ENCODE peak calls at places on chromosomes 3 and 15, in eight cellular contexts. P, S, J, Q, Z, K, N and I are unnamed samples.

GRCh38 chr3:159266779-159267178 is 464.9 kb downstream of the MFSD1 start:
- DNase-seq in Z (no peak), P (no peak), K (peak), N (no peak), J (peak), Q (no peak), S (no peak), I (peak)

GRCh38 chr3:142014005-142014404 is 135.3 kb downstream of the TFDP2 start:
- DNase-seq in P (no peak), Q (no peak), J (no peak), Z (no peak), S (no peak), K (no peak), N (no peak), I (no peak)

GRCh38 chr15:89177633-89178306 is 43.6 kb downstream of the RLBP1 start:
- DNase-seq in J (peak), S (peak), K (peak), Q (peak), P (peak), Z (peak), N (peak), I (peak)

GRCh38 chr3:13159890-13160289 is 86.7 kb upstream of the IQSEC1 start:
- DNase-seq in N (no peak), Z (no peak), K (peak), J (no peak), P (peak), Q (peak), S (no peak), I (peak)

GRCh38 chr3:57659810-57660439 is 33.0 kb downstream of the DENND6A start:
- DNase-seq in S (no peak), J (no peak), N (no peak), K (peak), Q (no peak), Z (no peak), P (no peak), I (peak)

GRCh38 chr3:140467104-140467577 is 210.7 kb upstream of the TRIM42 start:
- DNase-seq in P (no peak), Z (no peak), K (peak), N (no peak), J (no peak), Q (no peak), S (peak), I (peak)

GRCh38 chr3:40660554-40660953 is 135.8 kb downstream of the ZNF621 start:
- DNase-seq in K (no peak), Q (no peak), Z (no peak), P (no peak), N (no peak), S (no peak), J (no peak), I (no peak)

GRCh38 chr3:182104811-182105316 is 393.1 kb downstream of the SOX2 start:
- DNase-seq in P (no peak), S (no peak), J (no peak), Q (no peak), Z (no peak), K (no peak), N (no peak), I (peak)

GRCh38 chr3:54877675-54878544 is 49.9 kb downstream of the LRTM1 start:
- DNase-seq in Z (no peak), Q (no peak), P (no peak), K (no peak), N (no peak), S (no peak), J (no peak), I (peak)

GRCh38 chr15:83489690-83490089 is 42.5 kb downstream of the SH3GL3 start:
- DNase-seq in N (no peak), J (no peak), P (no peak), S (no peak), K (no peak), Q (no peak), Z (no peak), I (no peak)

GRCh38 chr3:14806641-14807263 is 12.0 kb upstream of the FGD5 start:
- DNase-seq in Z (no peak), J (no peak), N (no peak), K (peak), P (no peak), Q (no peak), S (no peak), I (peak)

GRCh38 chr3:52090131-52090548 is 33.8 kb upstream of the DUSP7 start:
- DNase-seq in J (no peak), N (peak), S (peak), Z (peak), Q (no peak), K (peak), P (peak), I (peak)

GRCh38 chr3:118075873-118076272 is 958.8 kb downstream of the IGSF11 start:
- DNase-seq in Z (no peak), K (no peak), P (no peak), Q (no peak), S (no peak), J (no peak), N (no peak), I (no peak)

GRCh38 chr15:34119291-34119690 is 17.4 kb downstream of the PGBD4 start:
- DNase-seq in S (no peak), J (no peak), Z (no peak), N (no peak), Q (no peak), P (peak), K (peak), I (peak)

GRCh38 chr3:43792904-43793303 is 102.2 kb downstream of the ABHD5 start:
- DNase-seq in P (no peak), S (peak), Z (no peak), N (no peak), K (no peak), J (no peak), Q (no peak), I (no peak)

GRCh38 chr15:72168131-72168825 is 29.3 kb downstream of the GRAMD2A start:
- DNase-seq in S (peak), Z (no peak), K (peak), N (no peak), Q (no peak), J (no peak), P (no peak), I (peak)

GRCh38 chr15:72167445-72167844 is 30.1 kb downstream of the GRAMD2A start:
- DNase-seq in Z (no peak), N (no peak), S (no peak), J (no peak), K (no peak), Q (no peak), P (no peak), I (no peak)

GRCh38 chr15:72169236-72169920 is 28.2 kb downstream of the GRAMD2A start:
- DNase-seq in S (peak), Z (no peak), P (no peak), N (no peak), J (no peak), Q (no peak), K (no peak), I (no peak)

GRCh38 chr15:72169921-72170611 is 27.5 kb downstream of the GRAMD2A start:
- DNase-seq in N (no peak), Z (no peak), K (peak), P (no peak), Q (no peak), J (no peak), S (no peak), I (no peak)

DNA sequence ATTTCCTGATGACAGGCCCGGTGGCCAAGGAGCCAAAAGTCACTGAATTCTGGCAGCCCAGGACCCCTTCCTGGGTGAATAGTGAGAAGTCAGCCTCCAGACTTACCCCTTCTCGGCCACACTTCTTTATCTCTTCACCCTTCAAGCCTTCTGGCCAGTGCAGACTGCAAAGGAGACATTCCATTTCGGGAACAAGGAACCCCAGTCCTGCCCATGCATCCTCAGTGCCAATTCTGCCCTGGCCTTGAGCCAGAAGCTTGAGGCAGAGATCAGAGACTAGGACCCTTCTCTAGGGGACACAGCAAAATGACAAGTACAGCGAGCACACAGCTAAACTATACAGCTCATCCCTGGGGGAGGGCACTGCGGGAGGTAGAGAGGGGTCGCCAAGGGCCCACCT is 28.8 kb downstream of the GRAMD2A start:
- DNase-seq in S (no peak), Z (no peak), J (no peak), Q (no peak), N (no peak), P (no peak), K (no peak), I (no peak)
- H3K4me3 ChIP-seq in S (no peak), Z (no peak), J (no peak), Q (no peak), N (no peak), P (no peak), K (no peak), I (no peak)

GRCh38 chr3:8371955-8372600 is 129.5 kb upstream of the LMCD1 start:
- DNase-seq in Q (no peak), Z (no peak), J (no peak), S (no peak), P (no peak), K (no peak), N (no peak), I (no peak)
- TF ChIP-seq CTCF in Q (no peak), Z (no peak), J (no peak), S (no peak), P (no peak), K (no peak), N (no peak), I (no peak)

GRCh38 chr3:68103811-68104210 is 449.4 kb upstream of the SUCLG2 start:
- DNase-seq in Z (no peak), K (no peak), S (no peak), N (no peak), P (no peak), Q (no peak), J (no peak), I (peak)
- H3K4me3 ChIP-seq in Z (no peak), K (no peak), S (no peak), N (no peak), P (no peak), Q (no peak), J (no peak), I (no peak)

GRCh38 chr3:125374996-125375941 is at the start of gene ZNF148:
- DNase-seq in K (peak), Q (peak), N (peak), P (peak), J (peak), Z (peak), S (peak), I (peak)
- TF ChIP-seq CTCF in K (no peak), Q (no peak), N (peak), P (no peak), J (no peak), Z (peak), S (no peak), I (no peak)

GRCh38 chr3:168127466-168127865 is 31.7 kb upstream of the GOLIM4 start:
- DNase-seq in N (no peak), Q (no peak), K (no peak), S (no peak), P (no peak), Z (no peak), J (no peak), I (no peak)
- H3K4me3 ChIP-seq in N (no peak), Q (no peak), K (no peak), S (no peak), P (no peak), Z (no peak), J (no peak), I (no peak)

GRCh38 chr15:40743921-40744809 is 10.9 kb downstream of the RMDN3 start:
- DNase-seq in J (no peak), Z (no peak), N (no peak), Q (peak), S (no peak), P (no peak), K (peak), I (peak)
- TF ChIP-seq CTCF in J (peak), Z (no peak), N (no peak), Q (no peak), S (no peak), P (peak), K (no peak), I (no peak)

GRCh38 chr3:99865321-99865720 is 47.7 kb downstream of the CMSS1 start:
- DNase-seq in S (no peak), N (no peak), P (no peak), Z (no peak), Q (no peak), K (peak), J (no peak), I (no peak)

GRCh38 chr3:99868438-99868723 is 50.7 kb downstream of the CMSS1 start:
- DNase-seq in Z (no peak), J (peak), Q (no peak), N (no peak), P (no peak), K (peak), S (no peak), I (peak)

GRCh38 chr3:99869621-99870020 is 52.0 kb downstream of the CMSS1 start:
- DNase-seq in J (no peak), Q (no peak), N (no peak), K (no peak), P (no peak), Z (no peak), S (no peak), I (no peak)

GRCh38 chr3:99866167-99866810 is 48.6 kb downstream of the CMSS1 start:
- DNase-seq in J (no peak), Z (no peak), P (peak), K (peak), S (no peak), N (no peak), Q (no peak), I (no peak)

GRCh38 chr3:99867594-99868437 is 50.2 kb downstream of the CMSS1 start:
- DNase-seq in Q (no peak), N (no peak), Z (no peak), J (no peak), S (no peak), K (no peak), P (no peak), I (no peak)
- H3K4me3 ChIP-seq in Q (no peak), N (no peak), Z (no peak), J (no peak), S (no peak), K (no peak), P (no peak), I (no peak)

GRCh38 chr3:134376385-134376765 is 2.1 kb upstream of the AMOTL2 start:
- DNase-seq in N (no peak), S (peak), P (no peak), Z (no peak), Q (peak), J (no peak), K (no peak), I (no peak)

GRCh38 chr3:134373942-134374790 is at the start of gene AMOTL2:
- DNase-seq in P (peak), Z (peak), J (no peak), S (peak), K (peak), Q (peak), N (peak), I (peak)

GRCh38 chr3:134375542-134376384 is 1.5 kb upstream of the AMOTL2 start:
- DNase-seq in Z (no peak), Q (peak), K (no peak), N (no peak), P (no peak), S (peak), J (no peak), I (no peak)

GRCh38 chr3:134373278-134373941 is 837 bp downstream of the AMOTL2 start:
- DNase-seq in P (peak), Z (peak), S (peak), K (peak), J (no peak), Q (peak), N (peak), I (peak)

GRCh38 chr3:134374791-134375541 is 719 bp upstream of the AMOTL2 start:
- DNase-seq in J (no peak), Q (peak), S (peak), Z (peak), P (no peak), K (peak), N (peak), I (peak)
- TF ChIP-seq CTCF in J (no peak), Q (no peak), S (peak), Z (no peak), P (peak), K (no peak), N (no peak), I (no peak)

DNA sequence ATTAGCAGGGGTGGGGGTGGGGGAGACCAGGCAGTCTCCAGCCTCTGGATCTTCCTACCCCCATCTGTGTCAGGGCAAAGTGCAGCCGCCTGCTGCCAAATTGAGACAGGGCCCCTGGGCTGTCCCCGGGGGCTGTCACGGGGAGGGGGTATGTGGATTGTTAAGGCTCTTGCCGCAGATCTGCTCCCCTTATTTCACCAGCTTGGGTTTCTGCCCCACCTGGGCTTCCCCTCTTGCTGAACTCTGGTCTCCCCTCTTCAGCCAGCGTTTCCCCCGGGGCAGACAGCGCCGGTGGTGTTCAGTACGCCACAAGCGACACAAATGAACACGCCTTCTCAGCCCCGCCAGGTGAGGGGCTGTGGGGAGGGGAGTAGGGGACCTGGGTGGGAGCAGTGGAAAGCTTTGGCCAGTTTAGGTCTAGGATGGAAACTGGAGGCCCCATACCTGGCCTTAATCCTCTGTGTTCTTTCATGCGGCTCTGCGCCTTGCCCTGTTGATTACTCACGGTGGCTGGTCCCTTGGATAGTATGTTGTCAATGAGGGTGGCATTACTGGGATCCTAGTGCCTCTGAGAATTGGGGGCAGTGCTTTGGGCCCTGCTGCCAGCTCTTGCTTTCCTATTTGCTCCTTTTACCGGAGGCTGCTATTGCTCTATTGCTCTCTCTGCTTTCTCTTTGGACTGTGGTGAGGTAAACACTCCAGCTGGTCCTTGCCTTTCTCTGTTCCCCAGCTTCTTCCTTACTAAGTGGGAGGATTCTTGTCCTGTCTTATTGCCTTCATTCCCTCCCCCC is 1.7 kb downstream of the EIF4G1 start:
- DNase-seq in N (no peak), P (no peak), Q (no peak), K (no peak), S (no peak), Z (no peak), J (no peak), I (no peak)
- H3K4me3 ChIP-seq in N (peak), P (peak), Q (peak), K (peak), S (peak), Z (peak), J (peak), I (peak)

DNA sequence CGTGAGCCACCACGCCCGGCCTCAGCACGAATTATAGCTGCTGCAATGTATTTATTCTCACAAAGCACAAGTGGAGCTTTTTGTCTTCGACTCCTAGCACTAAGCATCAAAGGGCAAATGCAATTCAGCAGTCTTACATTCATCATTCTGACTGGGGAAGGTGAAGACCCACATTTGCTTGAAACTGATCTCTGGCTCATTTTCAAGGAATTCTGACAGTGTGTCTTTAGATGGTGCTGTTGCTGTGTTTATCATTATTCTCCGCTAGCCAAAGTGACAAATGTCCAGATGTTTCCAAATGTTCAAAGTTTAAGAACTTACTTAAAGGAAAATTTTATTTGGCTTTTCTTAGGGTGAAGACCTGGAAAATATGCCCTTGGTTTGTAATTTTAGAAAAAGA is 55.9 kb downstream of the SGO1 start:
- DNase-seq in P (no peak), Z (no peak), Q (no peak), K (no peak), J (no peak), N (no peak), S (no peak), I (no peak)
- TF ChIP-seq CTCF in P (no peak), Z (no peak), Q (no peak), K (no peak), J (peak), N (peak), S (no peak), I (no peak)